ENCODE peak calls at places on chromosomes 11 and 22, in five cellular contexts. L, S, A, P and O are unnamed samples.

GRCh38 chr22:24137595-24137994 is 43.7 kb upstream of the SUSD2 start:
- DNase-seq in P (no peak), A (peak; percentile 86), L (no peak), S (no peak), O (no peak)

GRCh38 chr22:37045958-37046357 is 5.6 kb upstream of the KCTD17 start:
- DNase-seq in S (no peak), P (no peak), A (peak; percentile 62), L (no peak), O (no peak)

GRCh38 chr11:69186316-69187266 is 30.9 kb downstream of the SMIM38 start:
- DNase-seq in P (no peak), S (no peak), L (no peak), A (no peak), O (no peak)

GRCh38 chr11:34476853-34477252 is 36.7 kb downstream of the ELF5 start:
- DNase-seq in S (no peak), A (no peak), L (no peak), P (no peak), O (no peak)

GRCh38 chr11:100821198-100821597 is 134.1 kb downstream of the ARHGAP42 start:
- DNase-seq in P (no peak), L (no peak), A (no peak), S (no peak), O (no peak)

GRCh38 chr11:69352715-69353325 is 58.9 kb downstream of the MYEOV start:
- DNase-seq in P (no peak), L (peak; percentile 19), S (no peak), A (peak; percentile 99), O (no peak)

GRCh38 chr11:8033312-8033715 is 46.2 kb downstream of the EIF3F start:
- DNase-seq in L (peak; percentile 75), S (no peak), P (peak; percentile 89), A (peak; percentile 84), O (peak; percentile 33)

GRCh38 chr11:134228625-134229024 is 4.2 kb downstream of the VPS26B start:
- DNase-seq in S (no peak), A (no peak), P (no peak), L (no peak), O (peak; percentile 50)

GRCh38 chr11:77191429-77191822 is 63.4 kb downstream of the MYO7A start:
- DNase-seq in S (no peak), A (peak; percentile 2), P (no peak), L (no peak), O (no peak)

GRCh38 chr11:846496-847098 is 3.9 kb downstream of the TSPAN4 start:
- DNase-seq in S (no peak), A (peak; percentile 53), P (no peak), L (no peak), O (no peak)

GRCh38 chr11:75014129-75014528 is 25.4 kb downstream of the NEU3 start:
- DNase-seq in L (no peak), P (peak; percentile 68), S (no peak), A (peak; percentile 95), O (no peak)

GRCh38 chr11:8070417-8071101 is 10.5 kb upstream of the TUB start:
- DNase-seq in S (no peak), L (no peak), A (peak; percentile 61), P (no peak), O (no peak)

GRCh38 chr22:26499188-26499703 is 13.0 kb downstream of the TFIP11 start:
- DNase-seq in P (no peak), L (no peak), S (no peak), A (no peak), O (no peak)

GRCh38 chr11:75781296-75781695 is 12.7 kb downstream of the DGAT2 start:
- DNase-seq in A (no peak), L (no peak), S (no peak), P (no peak), O (no peak)

GRCh38 chr11:93487032-93487483 is 56.1 kb downstream of the SMCO4 start:
- DNase-seq in P (no peak), A (no peak), L (no peak), S (no peak), O (no peak)

GRCh38 chr11:61917357-61918109 is at the start of gene RAB3IL1:
- DNase-seq in S (no peak), P (peak; percentile 82), L (peak; percentile 53), A (no peak), O (no peak)

GRCh38 chr22:20584872-20585639 is 77.6 kb downstream of the MED15 start:
- DNase-seq in P (no peak), A (no peak), L (no peak), S (no peak), O (no peak)

GRCh38 chr11:75760710-75761493 is 7.7 kb upstream of the DGAT2 start:
- DNase-seq in S (no peak), P (no peak), A (peak; percentile 82), L (no peak), O (no peak)

GRCh38 chr11:39435641-39436040 is 2023.8 kb downstream of the LRRC4C start:
- DNase-seq in A (no peak), S (no peak), P (no peak), L (no peak), O (no peak)

GRCh38 chr11:115925568-115925904 is 421.3 kb upstream of the CADM1 start:
- DNase-seq in S (no peak), A (no peak), L (no peak), P (no peak), O (no peak)

GRCh38 chr22:45212992-45213751 is 27.5 kb downstream of the KIAA0930 start:
- DNase-seq in S (no peak), P (peak; percentile 67), A (peak; percentile 81), L (peak; percentile 50), O (no peak)

GRCh38 chr22:26226538-26227297 is 57.5 kb downstream of the SEZ6L start:
- DNase-seq in P (no peak), S (no peak), A (no peak), L (no peak), O (no peak)

GRCh38 chr22:43236401-43237166 is 49.6 kb upstream of the TTLL12 start:
- DNase-seq in L (peak; percentile 84), A (no peak), P (no peak), S (no peak), O (no peak)

GRCh38 chr11:10763766-10764165 is 12.7 kb downstream of the CTR9 start:
- DNase-seq in P (no peak), S (no peak), A (no peak), L (no peak), O (no peak)

GRCh38 chr22:29765905-29766631 is 739 bp downstream of the ZMAT5 start:
- DNase-seq in S (no peak), A (no peak), L (no peak), P (no peak), O (peak; percentile 46)

GRCh38 chr22:35538801-35539321 is 1.8 kb upstream of the RASD2 start:
- DNase-seq in P (no peak), L (no peak), S (no peak), A (no peak), O (peak; percentile 35)

GRCh38 chr22:21457023-21457787 is 10.0 kb upstream of the TMEM191C start:
- DNase-seq in L (peak; percentile 50), S (no peak), P (peak; percentile 41), A (peak; percentile 71), O (no peak)

GRCh38 chr11:109808569-109808968 is 284.6 kb upstream of the ZC3H12C start:
- DNase-seq in P (no peak), L (no peak), S (no peak), A (peak; percentile 51), O (no peak)

GRCh38 chr22:43921361-43921760 is 2.2 kb upstream of the PNPLA3 start:
- DNase-seq in S (no peak), A (peak; percentile 77), L (no peak), P (no peak), O (no peak)

GRCh38 chr11:12634329-12634728 is 39.9 kb upstream of the TEAD1 start:
- DNase-seq in S (no peak), L (no peak), P (no peak), A (no peak), O (no peak)

GRCh38 chr11:29312817-29313216 is 704.0 kb downstream of the KCNA4 start:
- DNase-seq in A (peak; percentile 94), P (no peak), L (no peak), S (no peak), O (no peak)

GRCh38 chr11:83158965-83159900 is 2.3 kb downstream of the PCF11 start:
- DNase-seq in S (no peak), A (no peak), P (no peak), L (no peak), O (no peak)
- H3K4me1 ChIP-seq in S (peaks cover 50% of the 10 kb centered on the region), A (peaks cover 3% of the 10 kb centered on the region), P (peaks cover 41% of the 10 kb centered on the region), L (peaks cover 32% of the 10 kb centered on the region), O (peaks cover 50% of the 10 kb centered on the region)

DNA sequence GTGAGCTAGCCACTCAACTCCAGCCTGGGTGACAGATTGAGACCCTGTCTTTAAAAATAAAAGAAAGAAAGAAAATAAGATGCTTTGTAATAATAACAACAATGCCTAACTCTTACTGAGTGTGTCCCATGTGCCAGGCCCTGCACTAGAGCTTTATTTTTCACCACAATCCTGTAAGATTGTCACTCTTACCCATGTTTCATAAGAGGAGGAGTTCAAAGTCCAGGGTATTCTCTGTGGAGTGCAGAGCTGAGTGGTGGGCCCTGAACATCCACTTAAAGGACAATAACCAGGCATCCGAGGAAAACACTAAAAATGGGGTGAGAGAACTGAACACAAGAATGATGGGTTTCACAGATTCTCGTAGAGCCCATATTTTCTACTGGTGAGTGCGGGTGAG is 925 bp upstream of the C11orf52 start:
- DNase-seq in S (no peak), P (no peak), L (no peak), A (no peak), O (no peak)
- H3K4me1 ChIP-seq in S (no peaks in the 10 kb centered on the region), P (peaks cover 65% of the 10 kb centered on the region), L (no peaks in the 10 kb centered on the region), A (peaks cover 21% of the 10 kb centered on the region), O (no peaks in the 10 kb centered on the region)

DNA sequence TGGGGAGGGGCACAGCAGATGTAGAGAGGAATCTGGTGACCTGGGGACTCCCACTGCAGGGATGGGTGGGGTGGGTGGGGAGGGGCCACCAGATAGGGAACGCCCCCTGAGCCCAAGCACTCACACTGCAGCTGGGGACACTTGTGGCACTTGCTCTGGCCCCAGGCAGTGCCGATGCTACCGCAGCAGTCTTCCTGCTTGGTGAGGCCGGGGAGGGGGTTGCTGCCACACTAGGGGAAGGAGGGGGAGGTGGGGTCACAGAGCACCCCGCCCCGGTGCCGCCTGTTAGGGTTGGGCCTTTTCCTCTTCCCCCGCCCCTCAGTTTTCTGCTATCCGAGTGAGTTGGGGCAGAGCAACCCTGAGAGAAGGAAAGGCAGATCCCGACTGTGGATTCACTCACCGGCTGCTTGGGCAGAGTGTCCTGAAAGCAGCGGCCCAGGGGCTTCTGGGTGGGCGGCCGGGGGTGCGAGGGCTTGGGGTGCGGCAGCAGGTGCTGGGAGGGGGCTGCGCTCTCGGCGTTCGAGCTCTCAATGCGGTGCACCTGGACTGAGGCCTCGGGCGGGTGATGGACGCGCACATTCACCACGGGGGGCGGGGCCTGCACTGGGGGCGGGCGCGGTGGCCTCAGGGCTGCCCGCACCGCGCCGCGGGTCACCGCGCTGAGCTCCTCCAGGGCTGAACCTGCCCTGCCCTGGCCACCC is 4.7 kb downstream of the LTBP3 start:
- DNase-seq in L (no peak), A (no peak), P (no peak), S (peak; percentile 68), O (peak; percentile 96)
- H3K4me1 ChIP-seq in L (peaks cover 46% of the 10 kb centered on the region), A (peaks cover 20% of the 10 kb centered on the region), P (peaks cover 26% of the 10 kb centered on the region), S (peaks cover 65% of the 10 kb centered on the region), O (peaks cover 54% of the 10 kb centered on the region)

GRCh38 chr22:27756212-27756660 is 45.3 kb downstream of the MN1 start:
- DNase-seq in S (no peak), A (no peak), L (no peak), P (no peak), O (no peak)

GRCh38 chr22:27752771-27753170 is 48.8 kb downstream of the MN1 start:
- DNase-seq in L (no peak), P (peak; percentile 92), A (no peak), S (no peak), O (no peak)

GRCh38 chr22:27755521-27756211 is 45.9 kb downstream of the MN1 start:
- DNase-seq in A (no peak), S (no peak), P (no peak), L (no peak), O (no peak)

GRCh38 chr22:27754888-27755480 is 46.6 kb downstream of the MN1 start:
- DNase-seq in L (no peak), P (no peak), S (no peak), A (no peak), O (no peak)

GRCh38 chr22:27754247-27754887 is 47.2 kb downstream of the MN1 start:
- DNase-seq in P (no peak), L (no peak), S (no peak), A (no peak), O (no peak)
- H3K4me1 ChIP-seq in P (peaks cover 13% of the 10 kb centered on the region), L (peaks cover 1% of the 10 kb centered on the region), S (no peaks in the 10 kb centered on the region), A (peaks cover 12% of the 10 kb centered on the region), O (no peaks in the 10 kb centered on the region)